ENCODE peak calls at places on chromosomes 2 and 18, in four cellular contexts. R is uterus, A is fibroblast of lung, U is bronchial epithelial cell. K is an unnamed sample.
A peak's percentile ranks its signal among the peaks of the same experiment; 100 is the strongest.

GRCh38 chr2:191020742-191021381 is 6.9 kb upstream of the STAT1 start:
- DNase-seq in R (peak; percentile 58), A (peak; percentile 85), U (peak; percentile 94), K (peak; percentile 36)

GRCh38 chr18:36848609-36849008 is 19.7 kb downstream of the KIAA1328 start:
- DNase-seq in R (no peak), A (no peak), U (no peak), K (no peak)

GRCh38 chr2:127576433-127577207 is 41.1 kb downstream of the MYO7B start:
- DNase-seq in R (peak; percentile 45), A (peak; percentile 49), U (no peak), K (no peak)

GRCh38 chr2:6186332-6187100 is 494.3 kb downstream of the SOX11 start:
- DNase-seq in R (no peak), A (peak; percentile 92), U (peak; percentile 15), K (no peak)

GRCh38 chr2:61017003-61017555 is 441 bp upstream of the PEX13 start:
- DNase-seq in R (peak; percentile 60), A (peak; percentile 79), U (peak; percentile 80), K (peak; percentile 72)

GRCh38 chr18:40380657-40381441 is 1574.2 kb upstream of the PIK3C3 start:
- DNase-seq in R (no peak), A (peak; percentile 59), U (peak; percentile 54), K (no peak)

GRCh38 chr18:34493566-34494358 is 216.3 kb upstream of the DTNA start:
- DNase-seq in R (no peak), A (peak; percentile 42), U (peak; percentile 9), K (peak; percentile 9)

GRCh38 chr2:200509227-200509607 is 651 bp downstream of the KCTD18 start:
- DNase-seq in R (no peak), A (no peak), U (no peak), K (no peak)

GRCh38 chr2:239143858-239144712 is 256.7 kb downstream of the HDAC4 start:
- DNase-seq in R (no peak), A (peak; percentile 45), U (peak; percentile 5), K (no peak)

GRCh38 chr2:68452168-68452890 is 14.8 kb downstream of the FBXO48 start:
- DNase-seq in R (no peak), A (no peak), U (no peak), K (peak; percentile 35)

GRCh38 chr18:67634631-67635338 is 118.3 kb upstream of the DSEL start:
- DNase-seq in R (no peak), A (no peak), U (no peak), K (no peak)

GRCh38 chr2:27086722-27087446 is at the start of gene KHK:
- DNase-seq in R (peak; percentile 66), A (peak; percentile 19), U (peak; percentile 38), K (peak; percentile 62)

GRCh38 chr18:57296336-57296735 is 56.0 kb upstream of the ST8SIA3 start:
- DNase-seq in R (no peak), A (no peak), U (no peak), K (no peak)

GRCh38 chr2:67318966-67319590 is 78.1 kb upstream of the ETAA1 start:
- DNase-seq in R (no peak), A (peak; percentile 63), U (no peak), K (no peak)

GRCh38 chr2:54570925-54571694 is 115.0 kb downstream of the SPTBN1 start:
- DNase-seq in R (peak; percentile 64), A (peak; percentile 99), U (peak; percentile 96), K (no peak)

GRCh38 chr2:234133004-234133403 is 82.5 kb downstream of the SPP2 start:
- DNase-seq in R (no peak), A (peak; percentile 42), U (peak; percentile 98), K (no peak)

GRCh38 chr18:23437357-23438045 is 15.6 kb upstream of the RIOK3 start:
- DNase-seq in R (peak; percentile 81), A (peak; percentile 69), U (peak; percentile 55), K (peak; percentile 84)

GRCh38 chr2:226211439-226211838 is 588.2 kb downstream of the IRS1 start:
- DNase-seq in R (no peak), A (peak; percentile 90), U (peak; percentile 58), K (no peak)

GRCh38 chr18:77106331-77106730 is 26.3 kb downstream of the MBP start:
- DNase-seq in R (no peak), A (no peak), U (no peak), K (no peak)

GRCh38 chr2:10266133-10266620 is 36.5 kb upstream of the HPCAL1 start:
- DNase-seq in R (peak; percentile 4), A (peak; percentile 42), U (no peak), K (no peak)

GRCh38 chr2:130288467-130289403 is 54.0 kb upstream of the IMP4 start:
- DNase-seq in R (no peak), A (no peak), U (no peak), K (no peak)

GRCh38 chr18:6980363-6980762 is 137.2 kb downstream of the LAMA1 start:
- DNase-seq in R (no peak), A (no peak), U (peak; percentile 46), K (no peak)

GRCh38 chr18:74694436-74694835 is 96.8 kb downstream of the ZNF407 start:
- DNase-seq in R (no peak), A (no peak), U (no peak), K (no peak)

GRCh38 chr2:20584637-20585321 is 66.1 kb downstream of the HS1BP3 start:
- DNase-seq in R (no peak), A (peak; percentile 99), U (peak; percentile 71), K (no peak)

GRCh38 chr2:195318440-195319111 is 338.4 kb upstream of the SLC39A10 start:
- DNase-seq in R (no peak), A (peak; percentile 47), U (peak; percentile 45), K (no peak)

GRCh38 chr2:238207006-238207405 is 3.5 kb upstream of the ILKAP start:
- DNase-seq in R (no peak), A (no peak), U (no peak), K (no peak)

GRCh38 chr18:43277164-43277600 is at the start of gene SYT4:
- DNase-seq in R (peak; percentile 15), A (peak; percentile 72), U (peak; percentile 45), K (peak; percentile 22)

GRCh38 chr2:134815741-134816140 is 22.7 kb upstream of the ACMSD start:
- DNase-seq in R (no peak), A (no peak), U (peak; percentile 36), K (no peak)

GRCh38 chr2:74441690-74442482 is at the start of gene RTKN:
- DNase-seq in R (no peak), A (no peak), U (peak; percentile 64), K (peak; percentile 40)

GRCh38 chr2:15788458-15789229 is 151.7 kb upstream of the MYCN start:
- DNase-seq in R (no peak), A (no peak), U (no peak), K (no peak)

GRCh38 chr2:85708641-85709040 is 14.5 kb downstream of the GNLY start:
- DNase-seq in R (no peak), A (no peak), U (no peak), K (no peak)

GRCh38 chr18:3830604-3831003 is 380.6 kb downstream of the TGIF1 start:
- DNase-seq in R (no peak), A (peak; percentile 24), U (no peak), K (no peak)

GRCh38 chr2:198387677-198388076 is 583.3 kb downstream of the PLCL1 start:
- DNase-seq in R (no peak), A (no peak), U (no peak), K (no peak)

GRCh38 chr2:43724728-43725526 is 48.7 kb upstream of the C1GALT1C1L start:
- DNase-seq in R (no peak), A (peak; percentile 56), U (no peak), K (no peak)

GRCh38 chr2:236241181-236242056 is 22.8 kb downstream of the ASB18 start:
- DNase-seq in R (no peak), A (no peak), U (no peak), K (no peak)
- H3K27me3 ChIP-seq in R (peaks cover 6% of the 10 kb centered on the region), A (peaks cover 9% of the 10 kb centered on the region), U (peaks cover 29% of the 10 kb centered on the region), K (no peaks in the 10 kb centered on the region)

DNA sequence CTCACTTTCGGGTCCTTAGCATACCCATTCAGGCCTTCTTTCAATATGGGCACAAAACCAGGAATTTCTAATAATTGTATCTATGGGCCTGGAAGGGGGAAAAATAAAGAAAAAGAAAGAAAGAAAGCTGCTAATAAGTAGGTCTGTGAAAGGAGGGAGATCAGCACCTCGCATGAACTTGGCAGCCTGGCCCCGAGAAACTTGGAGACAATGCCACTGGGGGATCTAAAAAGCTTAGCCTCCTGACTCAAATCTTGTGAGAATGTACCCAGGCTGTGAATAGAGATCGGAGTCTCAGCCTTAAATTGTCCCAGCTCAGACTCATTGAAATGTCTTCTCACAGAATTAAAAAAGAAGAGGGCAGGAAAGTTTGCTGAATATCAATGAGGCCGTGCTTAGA is 252.0 kb upstream of the SLC14A2 start:
- DNase-seq in R (no peak), A (no peak), U (no peak), K (no peak)
- H3K27me3 ChIP-seq in R (no peaks in the 10 kb centered on the region), A (no peaks in the 10 kb centered on the region), U (no peaks in the 10 kb centered on the region), K (no peaks in the 10 kb centered on the region)

GRCh38 chr2:219489315-219489714 is 9.4 kb upstream of the GMPPA start:
- DNase-seq in R (no peak), A (no peak), U (no peak), K (no peak)
- H3K27me3 ChIP-seq in R (no peaks in the 10 kb centered on the region), A (peaks cover 24% of the 10 kb centered on the region), U (peaks cover 22% of the 10 kb centered on the region), K (no peaks in the 10 kb centered on the region)

DNA sequence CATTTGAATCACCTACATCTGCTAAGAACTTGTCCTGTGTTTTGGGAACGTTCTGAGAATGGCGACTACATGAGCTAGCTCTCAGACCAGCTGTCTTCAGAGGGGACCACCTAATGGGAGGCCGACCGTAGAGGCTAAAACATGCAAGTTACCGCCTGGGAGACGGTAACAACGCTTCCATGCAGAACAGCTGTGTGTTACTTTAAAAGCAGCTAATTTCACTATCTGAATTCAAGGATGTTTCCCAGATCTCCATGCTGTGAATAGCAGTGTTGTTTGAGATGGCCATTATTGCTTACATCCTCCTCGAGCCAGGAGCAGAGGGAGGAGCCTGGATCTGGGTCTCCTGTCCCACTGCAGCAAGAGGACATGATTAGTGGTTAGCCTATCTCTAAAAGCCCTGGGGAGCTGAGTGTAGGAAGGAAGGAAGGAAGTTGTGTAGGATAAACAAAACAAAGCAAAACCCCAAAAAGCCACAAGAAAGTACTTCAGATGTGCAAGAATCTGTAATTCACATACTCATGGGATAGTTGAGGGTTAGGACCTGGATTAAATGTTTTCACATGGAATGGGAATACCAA is 50.9 kb downstream of the ACTR2 start:
- DNase-seq in R (no peak), A (peak; percentile 77), U (no peak), K (no peak)
- H3K27me3 ChIP-seq in R (no peaks in the 10 kb centered on the region), A (no peaks in the 10 kb centered on the region), U (no peaks in the 10 kb centered on the region), K (no peaks in the 10 kb centered on the region)

GRCh38 chr2:109388018-109388417 is 225.7 kb downstream of the SEPTIN10 start:
- DNase-seq in R (no peak), A (no peak), U (no peak), K (no peak)
- H3K27me3 ChIP-seq in R (no peaks in the 10 kb centered on the region), A (no peaks in the 10 kb centered on the region), U (peaks cover 7% of the 10 kb centered on the region), K (no peaks in the 10 kb centered on the region)

GRCh38 chr2:19353721-19354050 is 4.7 kb downstream of the OSR1 start:
- DNase-seq in R (no peak), A (no peak), U (no peak), K (no peak)
- H3K27me3 ChIP-seq in R (no peaks in the 10 kb centered on the region), A (no peaks in the 10 kb centered on the region), U (peaks cover 13% of the 10 kb centered on the region), K (no peaks in the 10 kb centered on the region)

GRCh38 chr2:23215016-23215415 is 170.0 kb upstream of the KLHL29 start:
- DNase-seq in R (no peak), A (no peak), U (no peak), K (no peak)
- H3K27me3 ChIP-seq in R (no peaks in the 10 kb centered on the region), A (no peaks in the 10 kb centered on the region), U (no peaks in the 10 kb centered on the region), K (no peaks in the 10 kb centered on the region)